ENCODE peak calls at places on chromosomes 13 and 19, in six cellular contexts. One of them, this sample, is unnamed.
A peak's percentile ranks its signal among the peaks of the same experiment; 100 is the strongest.

GRCh38 chr13:30456290-30456689 is 9.4 kb downstream of the HMGB1 start:
- DNase-seq in GM20000: no peak
- DNase-seq in effector CD4-positive, alpha-beta T cell: no peak
- DNase-seq in T follicular helper cell: no peak
- DNase-seq in stimulated activated CD8-positive, alpha-beta memory T cell treated with anti-CD3 and anti-CD28 coated beads, Interleukin-4, amount 100 ng/mL, for 1 hour: no peak
- DNase-seq in glutamatergic neuron: no peak
- DNase-seq in this sample: no peak

GRCh38 chr19:44903216-44903601 is 2.4 kb upstream of the APOE start:
- DNase-seq in GM20000: no peak
- DNase-seq in T follicular helper cell: no peak
- DNase-seq in stimulated activated CD8-positive, alpha-beta memory T cell treated with anti-CD3 and anti-CD28 coated beads, Interleukin-4, amount 100 ng/mL, for 1 hour: no peak
- DNase-seq in glutamatergic neuron: no peak
- DNase-seq in effector CD4-positive, alpha-beta T cell: no peak
- DNase-seq in this sample: no peak

GRCh38 chr19:16216744-16217670 is 19.3 kb downstream of the AP1M1 start:
- DNase-seq in stimulated activated CD8-positive, alpha-beta memory T cell treated with anti-CD3 and anti-CD28 coated beads, Interleukin-4, amount 100 ng/mL, for 1 hour: no peak
- DNase-seq in effector CD4-positive, alpha-beta T cell: no peak
- DNase-seq in GM20000: no peak
- DNase-seq in T follicular helper cell: no peak
- DNase-seq in glutamatergic neuron: no peak
- DNase-seq in this sample: no peak

GRCh38 chr13:90968510-90968909 is 379.0 kb upstream of the MIR17HG start:
- DNase-seq in glutamatergic neuron: peak; percentile 68
- DNase-seq in GM20000: peak; percentile 4
- DNase-seq in T follicular helper cell: no peak
- DNase-seq in stimulated activated CD8-positive, alpha-beta memory T cell treated with anti-CD3 and anti-CD28 coated beads, Interleukin-4, amount 100 ng/mL, for 1 hour: no peak
- DNase-seq in effector CD4-positive, alpha-beta T cell: no peak
- DNase-seq in this sample: peak; percentile 4

GRCh38 chr13:28100149-28101121 is at the start of gene FLT3:
- DNase-seq in effector CD4-positive, alpha-beta T cell: peak; percentile 3
- DNase-seq in glutamatergic neuron: peak; percentile 58
- DNase-seq in stimulated activated CD8-positive, alpha-beta memory T cell treated with anti-CD3 and anti-CD28 coated beads, Interleukin-4, amount 100 ng/mL, for 1 hour: no peak
- DNase-seq in GM20000: peak; percentile 80
- DNase-seq in T follicular helper cell: no peak
- DNase-seq in this sample: peak; percentile 77

GRCh38 chr13:51148223-51148951 is 37.3 kb upstream of the C13orf42 start:
- DNase-seq in glutamatergic neuron: peak; percentile 24
- DNase-seq in T follicular helper cell: no peak
- DNase-seq in GM20000: no peak
- DNase-seq in stimulated activated CD8-positive, alpha-beta memory T cell treated with anti-CD3 and anti-CD28 coated beads, Interleukin-4, amount 100 ng/mL, for 1 hour: no peak
- DNase-seq in effector CD4-positive, alpha-beta T cell: no peak
- DNase-seq in this sample: no peak

GRCh38 chr13:47480121-47480520 is 521.0 kb downstream of the SUCLA2 start:
- DNase-seq in stimulated activated CD8-positive, alpha-beta memory T cell treated with anti-CD3 and anti-CD28 coated beads, Interleukin-4, amount 100 ng/mL, for 1 hour: no peak
- DNase-seq in effector CD4-positive, alpha-beta T cell: no peak
- DNase-seq in T follicular helper cell: no peak
- DNase-seq in GM20000: no peak
- DNase-seq in glutamatergic neuron: no peak
- DNase-seq in this sample: no peak

GRCh38 chr19:31504221-31504620 is 155.0 kb upstream of the TSHZ3 start:
- DNase-seq in stimulated activated CD8-positive, alpha-beta memory T cell treated with anti-CD3 and anti-CD28 coated beads, Interleukin-4, amount 100 ng/mL, for 1 hour: no peak
- DNase-seq in glutamatergic neuron: no peak
- DNase-seq in GM20000: no peak
- DNase-seq in T follicular helper cell: no peak
- DNase-seq in effector CD4-positive, alpha-beta T cell: no peak
- DNase-seq in this sample: no peak

GRCh38 chr19:1266818-1267440 is 2.2 kb upstream of the CIRBP start:
- DNase-seq in glutamatergic neuron: peak; percentile 91
- DNase-seq in T follicular helper cell: no peak
- DNase-seq in GM20000: no peak
- DNase-seq in effector CD4-positive, alpha-beta T cell: peak; percentile 62
- DNase-seq in stimulated activated CD8-positive, alpha-beta memory T cell treated with anti-CD3 and anti-CD28 coated beads, Interleukin-4, amount 100 ng/mL, for 1 hour: no peak
- DNase-seq in this sample: peak; percentile 80

This sample was measured in GM13977.